ENCODE peak calls at places on chromosomes 5 and 9, in four cellular contexts. K is heart right ventricle, J is Caco-2, D is HCT116. O is an unnamed sample.

GRCh38 chr5:147558131-147558730 is 48.4 kb upstream of the DPYSL3 start:
- DNase-seq in K (no peak), J (no peak), D (no peak), O (no peak)

GRCh38 chr9:132748450-132748849 is 78.2 kb downstream of the GTF3C4 start:
- DNase-seq in K (no peak), J (no peak), D (no peak), O (no peak)

GRCh38 chr9:132409828-132410528 is at the start of gene CFAP77:
- DNase-seq in K (peak), J (peak), D (peak), O (peak)

GRCh38 chr5:143219696-143220095 is 183.8 kb downstream of the NR3C1 start:
- DNase-seq in K (no peak), J (no peak), D (no peak), O (no peak)

GRCh38 chr9:83583151-83584014 is 39.6 kb upstream of the IDNK start:
- DNase-seq in K (peak), J (peak), D (peak), O (peak)

GRCh38 chr5:111513175-111513520 is 813 bp upstream of the STARD4 start:
- DNase-seq in K (no peak), J (no peak), D (no peak), O (no peak)

GRCh38 chr9:93254061-93254481 is 70.1 kb downstream of the WNK2 start:
- DNase-seq in K (no peak), J (no peak), D (no peak), O (no peak)

GRCh38 chr5:80928073-80928472 is 32.1 kb upstream of the RASGRF2 start:
- DNase-seq in K (no peak), J (no peak), D (no peak), O (no peak)

GRCh38 chr5:160479926-160480325 is 58.3 kb downstream of the PTTG1 start:
- DNase-seq in K (no peak), J (no peak), D (no peak), O (no peak)

GRCh38 chr9:37784291-37784639 is 599 bp downstream of the EXOSC3 start:
- DNase-seq in K (no peak), J (no peak), D (no peak), O (no peak)

GRCh38 chr9:129321511-129322021 is 143.5 kb upstream of the IER5L start:
- DNase-seq in K (no peak), J (no peak), D (no peak), O (no peak)

GRCh38 chr9:133406480-133407307 is 11.1 kb downstream of the REXO4 start:
- DNase-seq in K (peak), J (peak), D (peak), O (peak)

GRCh38 chr5:142192799-142193428 is 84.3 kb downstream of the NDFIP1 start:
- DNase-seq in K (peak), J (no peak), D (no peak), O (no peak)

GRCh38 chr9:73219985-73220626 is 68.4 kb downstream of the ANXA1 start:
- DNase-seq in K (no peak), J (no peak), D (no peak), O (peak)

GRCh38 chr9:4704129-4704528 is 24.8 kb downstream of the CDC37L1 start:
- DNase-seq in K (no peak), J (no peak), D (no peak), O (no peak)

GRCh38 chr5:140020601-140021177 is 22.4 kb downstream of the NRG2 start:
- DNase-seq in K (no peak), J (no peak), D (no peak), O (no peak)

GRCh38 chr9:120568816-120569215 is 11.2 kb downstream of the CDK5RAP2 start:
- DNase-seq in K (no peak), J (no peak), D (no peak), O (no peak)

GRCh38 chr5:112006721-112007120 is 249.7 kb upstream of the NREP start:
- DNase-seq in K (no peak), J (no peak), D (no peak), O (no peak)

GRCh38 chr5:123097483-123097870 is 8.4 kb downstream of the PRDM6 start:
- DNase-seq in K (no peak), J (no peak), D (no peak), O (no peak)

GRCh38 chr9:15357050-15357653 is 50.1 kb upstream of the TTC39B start:
- DNase-seq in K (no peak), J (peak), D (no peak), O (peak)

GRCh38 chr9:16718296-16718695 is 152.2 kb downstream of the BNC2 start:
- DNase-seq in K (no peak), J (no peak), D (no peak), O (no peak)

GRCh38 chr9:129143461-129143927 is 32.3 kb downstream of the PTPA start:
- DNase-seq in K (peak), J (peak), D (no peak), O (no peak)

GRCh38 chr5:76468625-76469410 is 65.7 kb downstream of the IQGAP2 start:
- DNase-seq in K (no peak), J (no peak), D (no peak), O (no peak)

GRCh38 chr5:53201746-53202145 is 92.2 kb upstream of the MOCS2 start:
- DNase-seq in K (no peak), J (no peak), D (no peak), O (no peak)

GRCh38 chr5:32831630-32832029 is 120.5 kb downstream of the NPR3 start:
- DNase-seq in K (no peak), J (no peak), D (no peak), O (no peak)

GRCh38 chr9:15837079-15837679 is 284.3 kb downstream of the CCDC171 start:
- DNase-seq in K (peak), J (peak), D (peak), O (peak)

GRCh38 chr5:157342822-157343402 is 77.0 kb downstream of the CYFIP2 start:
- DNase-seq in K (no peak), J (peak), D (peak), O (peak)

GRCh38 chr5:78816143-78816765 is 167.7 kb upstream of the LHFPL2 start:
- DNase-seq in K (no peak), J (no peak), D (no peak), O (no peak)

GRCh38 chr5:42022383-42022782 is 97.3 kb downstream of the FBXO4 start:
- DNase-seq in K (no peak), J (no peak), D (no peak), O (no peak)

GRCh38 chr5:23208959-23209431 is 298.4 kb upstream of the PRDM9 start:
- DNase-seq in K (peak), J (peak), D (no peak), O (peak)

GRCh38 chr5:173642191-173642816 is 25.9 kb upstream of the BOD1 start:
- DNase-seq in K (no peak), J (no peak), D (no peak), O (no peak)

GRCh38 chr5:173638126-173638525 is 21.7 kb upstream of the BOD1 start:
- DNase-seq in K (no peak), J (no peak), D (no peak), O (no peak)

GRCh38 chr5:173641171-173641570 is 24.7 kb upstream of the BOD1 start:
- DNase-seq in K (no peak), J (no peak), D (no peak), O (no peak)

GRCh38 chr5:173638631-173639030 is 22.2 kb upstream of the BOD1 start:
- DNase-seq in K (no peak), J (no peak), D (no peak), O (no peak)

DNA sequence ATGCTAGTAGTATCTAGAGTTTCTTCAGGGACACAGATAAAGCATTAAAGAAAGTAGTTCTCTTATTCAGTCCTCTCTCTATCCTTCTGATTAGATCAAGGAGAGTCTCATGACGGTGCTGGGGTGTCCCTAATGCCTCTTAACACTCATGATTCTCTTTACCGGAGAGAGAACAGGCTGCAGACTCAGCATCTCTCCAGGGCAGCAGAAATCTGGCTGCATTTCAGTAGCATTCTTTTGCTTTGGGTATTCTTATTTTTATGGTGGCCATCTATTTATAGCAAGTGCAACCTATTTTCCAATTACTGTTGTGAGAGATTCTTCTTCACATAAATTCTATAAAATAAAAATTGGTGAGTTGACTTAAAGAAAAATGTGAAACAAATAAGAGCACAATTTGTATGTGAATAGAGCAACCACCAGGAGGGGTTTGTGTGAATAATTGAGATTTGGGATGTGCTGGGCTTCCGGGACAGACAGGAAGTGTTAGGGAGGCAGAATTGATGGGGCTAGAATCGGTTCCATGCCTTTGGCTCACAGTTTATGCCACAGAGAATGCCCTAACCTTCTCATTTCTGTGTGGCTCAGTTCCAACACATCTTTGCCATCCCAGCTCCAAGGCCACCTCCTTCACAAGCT is 23.8 kb upstream of the BOD1 start:
- DNase-seq in K (no peak), J (no peak), D (no peak), O (no peak)
- TF ChIP-seq CTCF in K (no peak), J (no peak), D (no peak), O (no peak)

GRCh38 chr9:134419684-134420076 is 93.4 kb downstream of the RXRA start:
- DNase-seq in K (no peak), J (peak), D (no peak), O (no peak)
- TF ChIP-seq CTCF in K (peak), J (no peak), D (peak), O (no peak)

GRCh38 chr9:127785023-127785932 is 556 bp upstream of the CDK9 start:
- DNase-seq in K (peak), J (peak), D (peak), O (peak)

GRCh38 chr9:127788337-127789011 is 2.6 kb downstream of the CDK9 start:
- DNase-seq in K (no peak), J (no peak), D (no peak), O (no peak)

GRCh38 chr9:127785933-127786772 is at the start of gene CDK9:
- DNase-seq in K (peak), J (peak), D (peak), O (peak)

GRCh38 chr9:127789179-127789578 is 3.3 kb downstream of the CDK9 start:
- DNase-seq in K (no peak), J (no peak), D (no peak), O (no peak)

DNA sequence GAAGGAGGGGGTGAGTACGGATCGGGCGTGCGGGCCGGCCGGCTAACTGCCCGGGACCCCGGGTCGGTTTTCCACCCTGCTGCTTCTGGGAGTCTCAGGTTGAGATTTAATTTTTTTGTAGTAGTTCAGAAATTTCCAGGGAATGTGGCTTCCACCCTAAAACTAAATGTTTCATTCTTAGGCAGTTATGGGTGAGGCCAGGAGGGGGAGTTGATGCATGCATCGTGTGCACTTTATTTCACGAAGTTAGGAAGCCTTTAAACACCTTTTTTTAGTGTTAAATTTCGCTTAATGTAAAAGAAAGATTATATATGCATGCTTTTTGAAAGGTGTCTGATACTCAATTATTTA is 914 bp downstream of the CDK9 start:
- DNase-seq in K (no peak), J (no peak), D (no peak), O (no peak)
- TF ChIP-seq CTCF in K (peak), J (no peak), D (peak), O (no peak)

GRCh38 chr5:133460172-133460758 is 152.1 kb downstream of the FSTL4 start:
- DNase-seq in K (no peak), J (peak), D (peak), O (peak)
- TF ChIP-seq CTCF in K (peak), J (peak), D (peak), O (peak)

DNA sequence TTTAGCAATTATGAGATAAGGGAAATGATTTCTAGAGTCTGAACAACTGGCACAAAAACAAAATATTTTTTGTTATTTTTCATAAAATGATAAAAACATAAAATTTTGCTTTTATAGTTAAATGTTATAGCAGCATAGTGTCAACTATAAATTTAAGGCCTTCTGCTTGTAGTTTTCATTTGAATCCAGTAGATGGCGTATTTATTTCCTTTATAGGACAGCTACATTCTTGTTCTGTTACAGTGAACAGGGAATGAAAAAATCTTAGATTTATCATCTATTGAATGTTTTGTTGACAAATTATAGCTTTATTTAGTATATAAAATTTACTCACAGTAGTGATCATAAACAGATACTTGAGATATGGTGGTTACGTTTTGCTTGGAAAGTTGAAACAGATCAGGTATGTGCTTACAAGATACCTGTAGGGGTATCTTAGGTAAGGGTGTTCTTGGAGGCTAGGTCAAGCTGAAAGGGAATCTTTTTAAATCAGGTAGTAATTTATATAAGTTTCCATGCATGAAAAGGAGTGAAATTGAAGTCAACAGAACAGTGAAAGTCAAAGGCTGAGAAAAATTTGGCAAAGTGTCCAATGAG is 239.3 kb upstream of the GRIN3A start:
- DNase-seq in K (no peak), J (peak), D (peak), O (no peak)
- TF ChIP-seq CTCF in K (peak), J (peak), D (peak), O (no peak)

GRCh38 chr5:153153086-153153485 is 337.4 kb upstream of the GRIA1 start:
- DNase-seq in K (no peak), J (no peak), D (no peak), O (no peak)

GRCh38 chr5:153148624-153148976 is 341.9 kb upstream of the GRIA1 start:
- DNase-seq in K (no peak), J (no peak), D (no peak), O (no peak)

GRCh38 chr5:153151558-153151957 is 338.9 kb upstream of the GRIA1 start:
- DNase-seq in K (no peak), J (no peak), D (no peak), O (no peak)

GRCh38 chr5:153147891-153148623 is 342.4 kb upstream of the GRIA1 start:
- DNase-seq in K (no peak), J (peak), D (no peak), O (peak)
- TF ChIP-seq CTCF in K (peak), J (peak), D (peak), O (peak)

DNA sequence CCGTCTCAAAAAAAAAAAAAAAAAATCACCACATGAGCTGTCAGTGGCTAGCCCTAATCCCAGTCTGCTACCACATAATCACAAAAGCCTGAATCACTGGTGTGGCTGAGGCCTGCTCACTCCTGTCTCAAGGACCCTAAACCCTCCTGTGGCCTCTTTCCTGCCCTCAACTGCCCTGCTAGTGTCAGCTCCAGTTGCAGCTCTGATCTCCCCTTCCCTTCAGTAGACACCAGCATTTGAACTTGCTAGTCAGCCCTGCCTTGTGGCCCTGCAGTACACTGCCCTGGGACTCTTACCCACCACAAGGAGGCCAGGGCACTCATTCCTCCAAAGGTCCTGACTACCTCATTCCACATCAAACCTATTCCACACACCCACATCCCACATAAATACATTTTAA is 9.5 kb upstream of the P4HA2 start:
- DNase-seq in K (no peak), J (no peak), D (no peak), O (no peak)
- TF ChIP-seq CTCF in K (no peak), J (no peak), D (no peak), O (no peak)

GRCh38 chr9:126565336-126566128 is 48.2 kb upstream of the LMX1B start:
- DNase-seq in K (no peak), J (no peak), D (no peak), O (no peak)

GRCh38 chr9:126563556-126563955 is 50.2 kb upstream of the LMX1B start:
- DNase-seq in K (no peak), J (no peak), D (no peak), O (no peak)

GRCh38 chr9:126564128-126564527 is 49.6 kb upstream of the LMX1B start:
- DNase-seq in K (no peak), J (peak), D (no peak), O (no peak)

GRCh38 chr9:126561582-126561981 is 52.1 kb upstream of the LMX1B start:
- DNase-seq in K (no peak), J (no peak), D (no peak), O (no peak)

GRCh38 chr9:126564716-126565115 is 49.0 kb upstream of the LMX1B start:
- DNase-seq in K (no peak), J (peak), D (no peak), O (no peak)
- TF ChIP-seq CTCF in K (peak), J (peak), D (peak), O (no peak)

O was measured in Calu3.